ENCODE peak calls at places on chromosomes 11 and 22, in seven cellular contexts. One of them, this sample, is unnamed.

GRCh38 chr11:61949169-61950034 is 749 bp upstream of the BEST1 start:
- DNase-seq in fibroblast of lung: peak
- DNase-seq in cardiac muscle cell: peak
- DNase-seq in body of pancreas: peak
- DNase-seq in lower lobe of right lung: peak
- DNase-seq in left ventricle myocardium inferior: peak
- DNase-seq in HCT116: peak
- DNase-seq in this sample: peak

GRCh38 chr22:37186997-37187522 is 987 bp downstream of the C1QTNF6 start:
- DNase-seq in lower lobe of right lung: peak
- DNase-seq in HCT116: no peak
- DNase-seq in body of pancreas: no peak
- DNase-seq in left ventricle myocardium inferior: peak
- DNase-seq in cardiac muscle cell: no peak
- DNase-seq in fibroblast of lung: peak
- DNase-seq in this sample: no peak

GRCh38 chr22:39839917-39840510 is 53.5 kb downstream of the ENTHD1 start:
- DNase-seq in left ventricle myocardium inferior: no peak
- DNase-seq in cardiac muscle cell: no peak
- DNase-seq in HCT116: no peak
- DNase-seq in lower lobe of right lung: no peak
- DNase-seq in fibroblast of lung: no peak
- DNase-seq in body of pancreas: no peak
- DNase-seq in this sample: no peak

GRCh38 chr22:38843716-38844660 is at the start of gene NPTXR:
- DNase-seq in fibroblast of lung: peak
- DNase-seq in cardiac muscle cell: peak
- DNase-seq in lower lobe of right lung: peak
- DNase-seq in HCT116: no peak
- DNase-seq in left ventricle myocardium inferior: peak
- DNase-seq in body of pancreas: peak
- DNase-seq in this sample: no peak

GRCh38 chr11:27196040-27196897 is 155.7 kb downstream of the BBOX1 start:
- DNase-seq in fibroblast of lung: peak
- DNase-seq in lower lobe of right lung: no peak
- DNase-seq in HCT116: no peak
- DNase-seq in cardiac muscle cell: no peak
- DNase-seq in body of pancreas: no peak
- DNase-seq in left ventricle myocardium inferior: no peak
- DNase-seq in this sample: no peak

GRCh38 chr11:2366271-2366670 is 10.8 kb upstream of the CD81 start:
- DNase-seq in body of pancreas: no peak
- DNase-seq in HCT116: no peak
- DNase-seq in left ventricle myocardium inferior: no peak
- DNase-seq in cardiac muscle cell: no peak
- DNase-seq in fibroblast of lung: no peak
- DNase-seq in lower lobe of right lung: no peak
- DNase-seq in this sample: no peak

GRCh38 chr11:106468091-106468490 is 390.6 kb downstream of the AASDHPPT start:
- DNase-seq in HCT116: no peak
- DNase-seq in cardiac muscle cell: no peak
- DNase-seq in fibroblast of lung: peak
- DNase-seq in left ventricle myocardium inferior: no peak
- DNase-seq in body of pancreas: no peak
- DNase-seq in lower lobe of right lung: no peak
- DNase-seq in this sample: no peak

GRCh38 chr11:66159585-66159984 is 89.5 kb downstream of the PACS1 start:
- DNase-seq in fibroblast of lung: no peak
- DNase-seq in body of pancreas: no peak
- DNase-seq in HCT116: no peak
- DNase-seq in lower lobe of right lung: no peak
- DNase-seq in cardiac muscle cell: no peak
- DNase-seq in left ventricle myocardium inferior: no peak
- DNase-seq in this sample: no peak

GRCh38 chr11:123216249-123216648 is 21.2 kb upstream of the CLMP start:
- DNase-seq in HCT116: no peak
- DNase-seq in lower lobe of right lung: no peak
- DNase-seq in left ventricle myocardium inferior: no peak
- DNase-seq in body of pancreas: no peak
- DNase-seq in fibroblast of lung: no peak
- DNase-seq in cardiac muscle cell: no peak
- DNase-seq in this sample: no peak

GRCh38 chr11:65850217-65851082 is 7.5 kb downstream of the CFL1 start:
- DNase-seq in cardiac muscle cell: no peak
- DNase-seq in fibroblast of lung: no peak
- DNase-seq in HCT116: no peak
- DNase-seq in body of pancreas: no peak
- DNase-seq in left ventricle myocardium inferior: no peak
- DNase-seq in lower lobe of right lung: no peak
- DNase-seq in this sample: no peak

GRCh38 chr11:126257764-126258163 is 10.9 kb downstream of the SRPRA start:
- DNase-seq in HCT116: no peak
- DNase-seq in lower lobe of right lung: no peak
- DNase-seq in body of pancreas: no peak
- DNase-seq in cardiac muscle cell: no peak
- DNase-seq in left ventricle myocardium inferior: no peak
- DNase-seq in fibroblast of lung: peak
- DNase-seq in this sample: peak

GRCh38 chr11:45859661-45860140 is 12.4 kb downstream of the CRY2 start:
- DNase-seq in lower lobe of right lung: peak
- DNase-seq in left ventricle myocardium inferior: peak
- DNase-seq in body of pancreas: peak
- DNase-seq in HCT116: no peak
- DNase-seq in cardiac muscle cell: peak
- DNase-seq in fibroblast of lung: peak
- DNase-seq in this sample: peak

GRCh38 chr11:1049911-1050580 is 13.5 kb upstream of the MUC6 start:
- DNase-seq in cardiac muscle cell: no peak
- DNase-seq in HCT116: no peak
- DNase-seq in body of pancreas: peak
- DNase-seq in fibroblast of lung: no peak
- DNase-seq in lower lobe of right lung: no peak
- DNase-seq in left ventricle myocardium inferior: no peak
- DNase-seq in this sample: no peak

GRCh38 chr11:95625164-95626017 is 164.2 kb downstream of the FAM76B start:
- DNase-seq in left ventricle myocardium inferior: no peak
- DNase-seq in cardiac muscle cell: no peak
- DNase-seq in fibroblast of lung: peak
- DNase-seq in lower lobe of right lung: no peak
- DNase-seq in HCT116: no peak
- DNase-seq in body of pancreas: no peak
- DNase-seq in this sample: no peak

GRCh38 chr11:87917111-87917510 is 258.1 kb downstream of the RAB38 start:
- DNase-seq in HCT116: no peak
- DNase-seq in left ventricle myocardium inferior: no peak
- DNase-seq in cardiac muscle cell: no peak
- DNase-seq in fibroblast of lung: no peak
- DNase-seq in lower lobe of right lung: no peak
- DNase-seq in body of pancreas: no peak
- DNase-seq in this sample: no peak

GRCh38 chr22:17678817-17679385 is 40.3 kb downstream of the BCL2L13 start:
- DNase-seq in lower lobe of right lung: no peak
- DNase-seq in fibroblast of lung: peak
- DNase-seq in body of pancreas: no peak
- DNase-seq in left ventricle myocardium inferior: no peak
- DNase-seq in cardiac muscle cell: no peak
- DNase-seq in HCT116: no peak
- DNase-seq in this sample: no peak

GRCh38 chr22:33513388-33514336 is 406.6 kb downstream of the LARGE1 start:
- DNase-seq in body of pancreas: no peak
- DNase-seq in left ventricle myocardium inferior: no peak
- DNase-seq in fibroblast of lung: peak
- DNase-seq in HCT116: no peak
- DNase-seq in cardiac muscle cell: no peak
- DNase-seq in lower lobe of right lung: no peak
- DNase-seq in this sample: peak

GRCh38 chr22:29710922-29711593 is 8.7 kb upstream of the CABP7 start:
- DNase-seq in body of pancreas: peak
- DNase-seq in cardiac muscle cell: no peak
- DNase-seq in lower lobe of right lung: no peak
- DNase-seq in fibroblast of lung: no peak
- DNase-seq in left ventricle myocardium inferior: peak
- DNase-seq in HCT116: no peak
- DNase-seq in this sample: no peak

GRCh38 chr11:64211181-64211872 is 4.8 kb downstream of the FERMT3 start:
- DNase-seq in left ventricle myocardium inferior: no peak
- DNase-seq in HCT116: no peak
- DNase-seq in fibroblast of lung: no peak
- DNase-seq in body of pancreas: no peak
- DNase-seq in cardiac muscle cell: no peak
- DNase-seq in lower lobe of right lung: no peak
- DNase-seq in this sample: no peak

GRCh38 chr11:45967506-45967905 is 45.0 kb downstream of the LARGE2 start:
- DNase-seq in cardiac muscle cell: no peak
- DNase-seq in body of pancreas: no peak
- DNase-seq in lower lobe of right lung: no peak
- DNase-seq in left ventricle myocardium inferior: no peak
- DNase-seq in fibroblast of lung: peak
- DNase-seq in HCT116: no peak
- DNase-seq in this sample: no peak

GRCh38 chr11:75189911-75190310 is 39.0 kb downstream of the SLCO2B1 start:
- DNase-seq in lower lobe of right lung: no peak
- DNase-seq in cardiac muscle cell: no peak
- DNase-seq in left ventricle myocardium inferior: no peak
- DNase-seq in body of pancreas: no peak
- DNase-seq in HCT116: no peak
- DNase-seq in fibroblast of lung: no peak
- DNase-seq in this sample: no peak

GRCh38 chr11:128146926-128147605 is 440.3 kb downstream of the ETS1 start:
- DNase-seq in cardiac muscle cell: no peak
- DNase-seq in lower lobe of right lung: no peak
- DNase-seq in left ventricle myocardium inferior: no peak
- DNase-seq in fibroblast of lung: no peak
- DNase-seq in HCT116: no peak
- DNase-seq in body of pancreas: no peak
- DNase-seq in this sample: no peak

GRCh38 chr11:81700061-81700460 is 1033.6 kb downstream of the FAM181B start:
- DNase-seq in HCT116: no peak
- DNase-seq in lower lobe of right lung: no peak
- DNase-seq in body of pancreas: no peak
- DNase-seq in left ventricle myocardium inferior: no peak
- DNase-seq in cardiac muscle cell: no peak
- DNase-seq in fibroblast of lung: peak
- DNase-seq in this sample: no peak

DNA sequence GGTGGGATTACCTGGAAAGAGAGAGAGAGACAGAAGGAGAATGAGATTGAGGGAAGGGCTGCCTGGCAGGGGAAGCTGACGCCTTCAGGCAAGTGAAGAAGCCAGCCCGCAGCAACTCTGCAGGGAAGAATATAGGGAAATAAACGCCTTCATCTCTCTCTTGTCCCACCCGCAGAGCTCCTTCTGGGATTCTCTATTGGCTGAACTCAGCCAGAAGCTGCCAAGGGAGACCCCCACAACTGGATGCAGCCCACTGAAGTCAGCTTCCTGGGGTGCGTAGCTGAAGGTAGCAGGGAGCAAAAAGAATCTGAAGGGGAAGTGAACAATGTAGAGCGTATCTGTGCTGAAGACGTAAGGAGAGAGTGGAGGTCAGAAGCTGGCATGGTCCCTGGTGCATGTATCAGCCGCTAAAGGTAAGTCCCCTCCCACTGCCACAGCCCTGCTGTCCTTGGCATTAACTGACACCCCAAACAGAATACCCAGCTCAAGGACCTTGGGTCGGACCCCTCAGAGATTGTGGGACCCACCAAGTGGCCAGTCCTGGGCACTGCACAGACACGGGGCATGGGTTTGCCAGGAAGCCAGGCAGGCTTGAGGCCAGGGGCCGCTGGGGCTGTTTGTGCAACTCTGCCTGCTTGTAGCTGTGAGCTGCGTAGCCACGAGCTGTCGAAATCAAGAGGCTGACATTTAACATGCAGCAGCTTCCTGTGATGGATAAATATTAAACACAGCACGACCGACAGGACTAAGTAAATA is 469.9 kb downstream of the MN1 start:
- DNase-seq in body of pancreas: peak
- DNase-seq in HCT116: no peak
- DNase-seq in lower lobe of right lung: peak
- DNase-seq in fibroblast of lung: no peak
- DNase-seq in left ventricle myocardium inferior: peak
- DNase-seq in cardiac muscle cell: peak
- DNase-seq in this sample: no peak
- TF ChIP-seq CTCF in body of pancreas: peak
- TF ChIP-seq CTCF in HCT116: no peak
- TF ChIP-seq CTCF in lower lobe of right lung: peak
- TF ChIP-seq CTCF in fibroblast of lung: no peak
- TF ChIP-seq CTCF in left ventricle myocardium inferior: peak
- TF ChIP-seq CTCF in cardiac muscle cell: peak
- TF ChIP-seq CTCF in this sample: peak

GRCh38 chr22:20885557-20886323 is 26.9 kb downstream of the SNAP29 start:
- DNase-seq in lower lobe of right lung: peak
- DNase-seq in fibroblast of lung: peak
- DNase-seq in left ventricle myocardium inferior: peak
- DNase-seq in cardiac muscle cell: peak
- DNase-seq in body of pancreas: peak
- DNase-seq in HCT116: peak
- DNase-seq in this sample: peak
- TF ChIP-seq CTCF in lower lobe of right lung: peak
- TF ChIP-seq CTCF in fibroblast of lung: peak
- TF ChIP-seq CTCF in left ventricle myocardium inferior: peak
- TF ChIP-seq CTCF in cardiac muscle cell: peak
- TF ChIP-seq CTCF in body of pancreas: peak
- TF ChIP-seq CTCF in HCT116: peak
- TF ChIP-seq CTCF in this sample: peak

DNA sequence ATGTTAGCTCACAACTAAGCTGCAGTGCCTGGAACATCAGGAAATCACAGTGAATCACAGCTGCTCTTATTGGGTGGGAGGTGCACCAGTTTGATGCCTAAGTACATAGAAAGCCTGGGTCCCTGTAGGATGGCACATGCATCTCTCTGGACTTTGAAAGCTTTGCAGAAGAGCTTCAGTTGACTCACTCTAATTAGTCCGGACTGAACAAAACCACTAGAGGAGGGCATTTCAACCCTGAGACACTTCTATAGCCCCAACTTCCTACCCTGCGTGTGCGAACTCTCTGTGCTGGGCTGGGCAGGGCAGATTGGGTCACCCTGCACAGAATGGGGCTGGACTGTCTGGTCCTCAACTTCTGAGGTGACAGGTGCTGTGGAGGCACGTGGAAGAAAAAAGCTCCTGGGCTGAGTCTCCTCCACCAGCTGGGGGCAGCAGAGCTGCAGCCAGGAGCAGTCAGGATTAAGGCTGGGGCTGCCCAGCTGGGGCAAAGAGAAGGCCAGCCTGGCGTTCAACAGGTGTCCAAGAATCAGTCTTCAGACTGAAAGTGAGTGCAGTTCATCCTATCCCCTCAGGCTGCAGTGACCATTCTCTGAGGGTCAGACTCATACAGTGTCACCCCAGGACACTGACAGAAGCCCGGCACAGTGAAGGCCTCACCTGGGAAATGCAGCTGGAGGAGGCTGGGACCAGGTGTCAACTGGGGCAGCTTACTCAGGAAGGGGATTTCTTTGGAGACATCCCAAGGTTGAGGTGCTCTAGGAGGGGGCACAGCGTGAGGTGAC is 22.1 kb downstream of the GGTLC2 start:
- DNase-seq in cardiac muscle cell: no peak
- DNase-seq in left ventricle myocardium inferior: no peak
- DNase-seq in body of pancreas: peak
- DNase-seq in lower lobe of right lung: peak
- DNase-seq in fibroblast of lung: no peak
- DNase-seq in HCT116: no peak
- DNase-seq in this sample: peak
- TF ChIP-seq CTCF in cardiac muscle cell: peak
- TF ChIP-seq CTCF in left ventricle myocardium inferior: peak
- TF ChIP-seq CTCF in body of pancreas: no peak
- TF ChIP-seq CTCF in lower lobe of right lung: peak
- TF ChIP-seq CTCF in fibroblast of lung: peak
- TF ChIP-seq CTCF in HCT116: peak
- TF ChIP-seq CTCF in this sample: peak

GRCh38 chr22:49046546-49047305 is 780.9 kb downstream of the BRD1 start:
- DNase-seq in left ventricle myocardium inferior: no peak
- DNase-seq in fibroblast of lung: no peak
- DNase-seq in HCT116: peak
- DNase-seq in lower lobe of right lung: no peak
- DNase-seq in cardiac muscle cell: peak
- DNase-seq in body of pancreas: peak
- DNase-seq in this sample: no peak
- TF ChIP-seq CTCF in left ventricle myocardium inferior: peak
- TF ChIP-seq CTCF in fibroblast of lung: no peak
- TF ChIP-seq CTCF in HCT116: peak
- TF ChIP-seq CTCF in lower lobe of right lung: peak
- TF ChIP-seq CTCF in cardiac muscle cell: no peak
- TF ChIP-seq CTCF in body of pancreas: peak
- TF ChIP-seq CTCF in this sample: no peak

This sample was measured in AG09319.